ENCODE peak calls at places on chromosome 1, in ten cellular contexts. Y is sigmoid colon, A is stomach, S is spleen, V is H1, Q is Panc1, P is HCT116, B is GM23338, K is transverse colon, M is breast epithelium. U is an unnamed sample.
A peak's percentile ranks its signal among the peaks of the same experiment; 100 is the strongest.

GRCh38 chr1:217498209-217498608 is 132.7 kb downstream of the GPATCH2 start:
- DNase-seq in S (no peak), P (no peak), M (no peak), V (no peak), Y (no peak), B (peak; percentile 38), K (no peak), A (no peak), Q (no peak), U (no peak)

GRCh38 chr1:18339161-18339560 is 141.6 kb upstream of the KLHDC7A start:
- DNase-seq in V (no peak), B (no peak), K (no peak), S (no peak), Q (no peak), M (no peak), A (no peak), P (no peak), Y (no peak), U (no peak)

GRCh38 chr1:77282866-77283539 is 1.2 kb downstream of the AK5 start:
- DNase-seq in Y (no peak), B (peak; percentile 85), M (no peak), A (no peak), Q (no peak), V (peak; percentile 78), S (peak; percentile 63), K (no peak), P (no peak), U (no peak)

GRCh38 chr1:51190996-51191395 is 45.1 kb upstream of the RNF11 start:
- DNase-seq in K (no peak), P (no peak), B (no peak), Y (no peak), Q (no peak), S (no peak), M (no peak), A (no peak), V (no peak), U (no peak)

GRCh38 chr1:48572632-48573258 is 100.7 kb upstream of the SPATA6 start:
- DNase-seq in M (no peak), S (peak; percentile 80), Y (no peak), Q (peak; percentile 15), P (peak; percentile 35), V (peak; percentile 80), K (peak; percentile 13), B (peak; percentile 92), A (peak; percentile 47), U (no peak)

GRCh38 chr1:48121951-48122350 is 100.6 kb upstream of the SLC5A9 start:
- DNase-seq in S (no peak), M (no peak), B (no peak), A (no peak), P (no peak), V (no peak), Y (no peak), Q (no peak), K (no peak), U (no peak)

GRCh38 chr1:156387899-156388813 is 19.1 kb downstream of the RHBG start:
- DNase-seq in B (peak; percentile 75), A (no peak), S (no peak), K (no peak), M (no peak), P (no peak), Q (no peak), Y (no peak), V (peak; percentile 74), U (no peak)

GRCh38 chr1:32386993-32387392 is 7.2 kb downstream of the BSDC1 start:
- DNase-seq in B (no peak), K (no peak), Y (no peak), Q (no peak), M (no peak), P (no peak), S (no peak), V (no peak), A (no peak), U (no peak)

GRCh38 chr1:226952121-226952441 is 12.0 kb downstream of the COQ8A start:
- DNase-seq in P (no peak), K (no peak), B (no peak), S (no peak), Y (no peak), V (no peak), M (no peak), A (no peak), Q (no peak), U (no peak)

GRCh38 chr1:6547301-6547700 is 7.0 kb downstream of the NOL9 start:
- DNase-seq in P (peak; percentile 13), Q (no peak), S (no peak), M (no peak), B (no peak), K (no peak), Y (no peak), V (no peak), A (no peak), U (no peak)
- TF ChIP-seq CTCF in P (no peak), Q (no peak), S (no peak), M (no peak), B (no peak), K (no peak), Y (no peak), V (no peak), A (no peak), U (no peak)

GRCh38 chr1:247415423-247416361 is at the start of gene NLRP3:
- DNase-seq in V (no peak), Y (peak; percentile 68), Q (no peak), B (peak; percentile 20), P (no peak), M (no peak), S (peak; percentile 85), K (peak; percentile 34), A (peak; percentile 34), U (no peak)
- TF ChIP-seq POLR2AphosphoS5 in V (no peak), Y (peak; percentile 76), Q (no peak), B (no peak), P (no peak), M (no peak), S (peak; percentile 94), K (peak; percentile 62), A (no peak), U (no peak)

GRCh38 chr1:11253226-11253625 is 9.1 kb downstream of the MTOR start:
- DNase-seq in Y (no peak), S (no peak), P (no peak), M (no peak), V (no peak), A (no peak), Q (no peak), B (no peak), K (no peak), U (no peak)

DNA sequence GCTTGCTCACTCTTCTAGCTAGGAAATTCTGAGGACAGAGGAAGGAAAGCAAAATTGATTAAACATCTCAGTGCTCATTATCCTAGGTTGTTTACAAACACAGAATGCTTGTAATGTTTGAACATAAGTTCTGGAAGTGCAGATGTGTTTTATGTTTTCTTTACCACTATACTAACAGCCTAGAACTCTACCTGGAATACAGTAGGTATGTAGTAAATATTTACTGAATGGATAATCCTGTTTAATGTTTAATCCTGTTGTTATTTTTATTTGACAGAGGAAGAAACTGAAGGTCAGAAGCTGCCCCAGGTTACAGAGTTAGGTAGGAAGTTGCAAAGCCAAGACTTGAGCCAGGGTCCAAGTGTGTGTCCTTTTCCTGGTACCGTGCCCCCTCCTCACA is 6.1 kb downstream of the MTOR start:
- DNase-seq in Y (no peak), Q (no peak), P (no peak), V (no peak), K (no peak), M (no peak), A (no peak), B (no peak), S (no peak), U (no peak)
- H3K27ac ChIP-seq in Y (no peak overlapping the region), Q (no peak overlapping the region), P (no peak overlapping the region), V (no peak overlapping the region), K (no peak overlapping the region), M (no peak overlapping the region), A (no peak overlapping the region), B (no peak overlapping the region), S (no peak overlapping the region), U (no peak overlapping the region)

DNA sequence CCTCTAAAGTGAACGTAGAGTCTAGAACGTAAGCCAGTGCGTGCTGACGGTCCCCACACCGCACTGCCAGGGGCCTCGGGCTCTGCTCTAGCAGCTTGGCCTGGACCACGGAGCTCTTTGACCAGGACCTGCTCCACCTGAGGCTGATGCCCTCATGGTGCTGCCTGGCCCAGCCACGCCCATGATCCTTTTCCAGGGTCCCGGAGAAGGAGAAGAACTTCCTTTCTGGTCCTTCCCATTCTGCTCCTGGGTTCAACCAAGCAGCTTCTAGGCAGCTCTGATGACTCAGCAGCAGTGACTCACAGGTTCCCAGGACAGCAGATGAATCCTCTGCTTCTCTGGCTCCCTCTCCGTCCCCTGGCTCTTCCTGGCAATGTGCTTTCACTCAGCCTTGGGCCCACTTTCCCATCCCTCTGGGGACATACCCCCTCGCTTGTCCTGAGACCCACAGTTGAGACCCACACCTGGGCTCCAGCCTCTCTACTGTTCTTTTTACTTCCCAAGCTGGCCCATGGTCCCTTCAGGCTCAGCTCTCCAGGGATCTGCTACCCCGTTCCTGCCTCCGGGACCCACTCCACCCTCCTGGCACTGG is 246.3 kb upstream of the RAB4A start:
- DNase-seq in K (peak; percentile 58), M (no peak), Y (peak; percentile 88), S (no peak), Q (peak; percentile 8), A (peak; percentile 56), B (no peak), P (peak; percentile 57), V (no peak), U (no peak)
- TF ChIP-seq CTCF in K (no peak), M (no peak), Y (no peak), S (no peak), Q (no peak), A (no peak), B (no peak), P (no peak), V (no peak), U (no peak)

GRCh38 chr1:12013317-12013588 is 6.0 kb upstream of the MIIP start:
- DNase-seq in V (no peak), K (no peak), Y (no peak), P (no peak), Q (no peak), B (no peak), S (no peak), M (no peak), A (no peak), U (no peak)
- TF ChIP-seq POLR2AphosphoS5 in V (no peak), K (no peak), Y (no peak), P (no peak), Q (no peak), B (no peak), S (no peak), M (no peak), A (no peak), U (no peak)